ENCODE peak calls at places on chromosome 5, in six cellular contexts. D is GM23248, O is trophoblast cell, P is mucosa of descending colon, W is H1, F is PC-3. S is an unnamed sample.

GRCh38 chr5:54738118-54738972 is 220.8 kb downstream of the SNX18 start:
- DNase-seq in D (peak; percentile 82), O (no peak), P (peak; percentile 65), W (no peak), F (peak; percentile 57), S (no peak)

GRCh38 chr5:176319827-176320554 is 41.6 kb downstream of the KIAA1191 start:
- DNase-seq in D (peak; percentile 22), O (no peak), P (no peak), W (no peak), F (peak; percentile 34), S (no peak)

GRCh38 chr5:163079618-163080017 is 357.8 kb upstream of the CCNG1 start:
- DNase-seq in D (no peak), O (no peak), P (no peak), W (no peak), F (peak; percentile 40), S (no peak)

GRCh38 chr5:103232393-103232999 is 26.1 kb upstream of the MACIR start:
- DNase-seq in D (peak; percentile 69), O (no peak), P (no peak), W (no peak), F (peak; percentile 77), S (peak; percentile 22)

GRCh38 chr5:37717613-37718431 is 122.0 kb downstream of the GDNF start:
- DNase-seq in D (peak; percentile 53), O (no peak), P (peak; percentile 72), W (no peak), F (peak; percentile 93), S (peak; percentile 81)

GRCh38 chr5:61468483-61468865 is 136.4 kb downstream of the ZSWIM6 start:
- DNase-seq in D (peak; percentile 2), O (no peak), P (no peak), W (no peak), F (no peak), S (no peak)

GRCh38 chr5:120327180-120327579 is 136.9 kb upstream of the PRR16 start:
- DNase-seq in D (peak; percentile 47), O (no peak), P (no peak), W (no peak), F (no peak), S (no peak)

GRCh38 chr5:84242286-84242685 is 142.4 kb downstream of the EDIL3 start:
- DNase-seq in D (peak; percentile 77), O (peak; percentile 27), P (no peak), W (no peak), F (peak; percentile 63), S (peak; percentile 60)

GRCh38 chr5:93574041-93574938 is 6.7 kb downstream of the NR2F1-AS1 start:
- DNase-seq in D (no peak), O (no peak), P (no peak), W (no peak), F (no peak), S (no peak)

GRCh38 chr5:140322751-140323731 is 20.1 kb upstream of the PFDN1 start:
- DNase-seq in D (peak; percentile 95), O (no peak), P (no peak), W (no peak), F (peak; percentile 93), S (peak; percentile 85)

GRCh38 chr5:143219696-143220095 is 183.8 kb downstream of the NR3C1 start:
- DNase-seq in D (peak; percentile 38), O (no peak), P (no peak), W (no peak), F (no peak), S (no peak)

GRCh38 chr5:178121450-178122276 is 8.3 kb downstream of the N4BP3 start:
- DNase-seq in D (peak; percentile 57), O (no peak), P (no peak), W (no peak), F (no peak), S (no peak)

GRCh38 chr5:178118345-178118744 is 5.0 kb downstream of the N4BP3 start:
- DNase-seq in D (no peak), O (no peak), P (no peak), W (no peak), F (no peak), S (no peak)

GRCh38 chr5:178122346-178122745 is 8.5 kb upstream of the RMND5B start:
- DNase-seq in D (no peak), O (no peak), P (no peak), W (no peak), F (no peak), S (no peak)

GRCh38 chr5:178119915-178120660 is 6.8 kb downstream of the N4BP3 start:
- DNase-seq in D (no peak), O (no peak), P (no peak), W (no peak), F (no peak), S (no peak)

GRCh38 chr5:178120661-178121357 is 7.5 kb downstream of the N4BP3 start:
- DNase-seq in D (peak; percentile 70), O (no peak), P (peak; percentile 94), W (peak; percentile 41), F (peak; percentile 96), S (peak; percentile 33)
- H3K4me3 ChIP-seq in D (peak overlapping the region; percentile 52), O (no peak overlapping the region), P (no peak overlapping the region), W (no peak overlapping the region), F (peak overlapping the region; percentile 41), S (no peak overlapping the region)

GRCh38 chr5:119033135-119033534 is 37.8 kb upstream of the DMXL1 start:
- DNase-seq in D (no peak), O (no peak), P (no peak), W (no peak), F (no peak), S (no peak)

GRCh38 chr5:119032653-119033052 is 38.2 kb upstream of the DMXL1 start:
- DNase-seq in D (no peak), O (no peak), P (no peak), W (no peak), F (no peak), S (no peak)

GRCh38 chr5:119031905-119032304 is 39.0 kb upstream of the DMXL1 start:
- DNase-seq in D (no peak), O (no peak), P (no peak), W (no peak), F (no peak), S (no peak)

GRCh38 chr5:119028575-119028974 is 40.2 kb upstream of the DTWD2 start:
- DNase-seq in D (no peak), O (no peak), P (no peak), W (no peak), F (no peak), S (no peak)

DNA sequence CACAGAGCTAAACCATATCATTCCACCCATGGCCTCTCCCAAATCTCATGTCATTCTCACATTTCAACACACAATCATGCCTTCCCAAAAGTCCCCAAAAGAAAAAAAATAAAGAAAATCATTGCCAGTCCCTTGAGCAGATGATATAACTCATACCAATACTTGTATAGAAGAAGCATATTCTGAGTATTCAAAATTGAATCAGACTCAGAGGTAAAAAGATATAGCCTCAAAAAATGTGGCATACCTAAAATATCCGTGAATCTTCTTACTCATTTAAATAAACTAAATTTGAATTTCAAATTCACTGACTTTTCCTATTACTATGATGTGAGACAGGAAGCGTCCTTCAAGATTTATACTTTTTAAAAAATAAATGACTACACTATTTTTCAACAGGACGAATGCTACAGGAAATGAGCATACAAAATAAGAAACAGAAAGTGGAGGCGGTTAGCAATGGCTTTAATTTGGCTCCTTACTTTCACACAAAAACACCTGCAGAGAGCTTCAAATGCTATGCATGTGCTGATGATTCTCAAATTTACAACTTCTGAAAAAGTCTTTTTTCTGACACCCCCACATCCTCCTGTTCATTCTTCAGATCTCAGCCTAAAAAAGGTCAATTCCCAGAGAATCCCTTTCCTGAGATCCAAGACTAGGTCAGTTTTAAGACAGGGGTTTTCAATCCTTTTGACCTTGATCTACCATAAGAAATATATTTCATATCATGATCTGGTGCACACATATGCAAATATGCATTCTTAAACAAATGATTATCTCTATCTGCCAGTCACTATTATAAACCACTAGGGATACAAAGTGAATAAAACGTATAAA is 39.6 kb upstream of the DMXL1 start:
- DNase-seq in D (no peak), O (no peak), P (no peak), W (no peak), F (no peak), S (no peak)
- H3K4me3 ChIP-seq in D (no peak overlapping the region), O (no peak overlapping the region), P (no peak overlapping the region), W (no peak overlapping the region), F (no peak overlapping the region), S (no peak overlapping the region)

GRCh38 chr5:42520203-42520602 is 97.0 kb downstream of the GHR start:
- DNase-seq in D (no peak), O (no peak), P (no peak), W (no peak), F (no peak), S (no peak)

GRCh38 chr5:42516282-42517042 is 93.2 kb downstream of the GHR start:
- DNase-seq in D (no peak), O (no peak), P (no peak), W (no peak), F (no peak), S (no peak)

GRCh38 chr5:42517164-42517563 is 93.9 kb downstream of the GHR start:
- DNase-seq in D (no peak), O (no peak), P (no peak), W (no peak), F (no peak), S (no peak)

GRCh38 chr5:42520957-42521356 is 97.7 kb downstream of the GHR start:
- DNase-seq in D (no peak), O (no peak), P (no peak), W (no peak), F (peak; percentile 19), S (no peak)

GRCh38 chr5:42518595-42519067 is 95.4 kb downstream of the GHR start:
- DNase-seq in D (peak; percentile 68), O (no peak), P (no peak), W (no peak), F (no peak), S (no peak)
- H3K4me3 ChIP-seq in D (peak overlapping the region; percentile 32), O (no peak overlapping the region), P (no peak overlapping the region), W (no peak overlapping the region), F (no peak overlapping the region), S (no peak overlapping the region)

GRCh38 chr5:57650360-57651069 is 167.9 kb upstream of the ACTBL2 start:
- DNase-seq in D (peak; percentile 70), O (peak; percentile 41), P (no peak), W (peak; percentile 33), F (peak; percentile 64), S (no peak)

GRCh38 chr5:57655228-57655627 is 172.6 kb upstream of the ACTBL2 start:
- DNase-seq in D (no peak), O (no peak), P (no peak), W (no peak), F (no peak), S (no peak)

GRCh38 chr5:57653636-57654290 is 171.2 kb upstream of the ACTBL2 start:
- DNase-seq in D (peak; percentile 5), O (no peak), P (no peak), W (no peak), F (no peak), S (no peak)

GRCh38 chr5:57651127-57651526 is 168.5 kb upstream of the ACTBL2 start:
- DNase-seq in D (no peak), O (no peak), P (no peak), W (no peak), F (no peak), S (no peak)
- H3K4me3 ChIP-seq in D (no peak overlapping the region), O (no peak overlapping the region), P (no peak overlapping the region), W (no peak overlapping the region), F (no peak overlapping the region), S (no peak overlapping the region)

GRCh38 chr5:1536298-1537165 is 12.8 kb upstream of the LPCAT1 start:
- DNase-seq in D (peak; percentile 47), O (peak; percentile 86), P (peak; percentile 29), W (no peak), F (no peak), S (no peak)
- H3K4me3 ChIP-seq in D (peak overlapping the region; percentile 66), O (no peak overlapping the region), P (no peak overlapping the region), W (no peak overlapping the region), F (peak overlapping the region; percentile 46), S (no peak overlapping the region)